ENCODE peak calls at places on chromosomes 1 and 21, in ten cellular contexts. One of them, this sample, is unnamed.
A peak's percentile ranks its signal among the peaks of the same experiment; 100 is the strongest.

GRCh38 chr1:246573481-246573880 is 7.2 kb downstream of the CNST start:
- DNase-seq in HEK293T: no peak
- DNase-seq in left ventricle myocardium inferior: no peak
- DNase-seq in AG04450: no peak
- DNase-seq in activated T-cell treated with anti-CD3 and anti-CD28 coated beads, Interleukin-2, amount 50 U/mL, for 72 hours: no peak
- DNase-seq in activated CD8-positive, alpha-beta memory T cell treated with anti-CD3 and anti-CD28 coated beads, Interleukin-2, amount 50 U/mL, for 4 hours: no peak
- DNase-seq in foreskin melanocyte: no peak
- DNase-seq in H9: no peak
- DNase-seq in mucosa of descending colon: no peak
- DNase-seq in fibroblast of lung: no peak
- DNase-seq in this sample: no peak

GRCh38 chr1:3834701-3835100 is 22.3 kb downstream of the CEP104 start:
- DNase-seq in HEK293T: no peak
- DNase-seq in left ventricle myocardium inferior: no peak
- DNase-seq in AG04450: no peak
- DNase-seq in activated T-cell treated with anti-CD3 and anti-CD28 coated beads, Interleukin-2, amount 50 U/mL, for 72 hours: no peak
- DNase-seq in activated CD8-positive, alpha-beta memory T cell treated with anti-CD3 and anti-CD28 coated beads, Interleukin-2, amount 50 U/mL, for 4 hours: no peak
- DNase-seq in foreskin melanocyte: no peak
- DNase-seq in H9: no peak
- DNase-seq in mucosa of descending colon: no peak
- DNase-seq in fibroblast of lung: no peak
- DNase-seq in this sample: no peak

GRCh38 chr1:38489844-38490270 is 369.7 kb downstream of the RRAGC start:
- DNase-seq in HEK293T: peak; percentile 85
- DNase-seq in left ventricle myocardium inferior: no peak
- DNase-seq in AG04450: no peak
- DNase-seq in activated T-cell treated with anti-CD3 and anti-CD28 coated beads, Interleukin-2, amount 50 U/mL, for 72 hours: peak; percentile 61
- DNase-seq in activated CD8-positive, alpha-beta memory T cell treated with anti-CD3 and anti-CD28 coated beads, Interleukin-2, amount 50 U/mL, for 4 hours: peak; percentile 50
- DNase-seq in foreskin melanocyte: peak; percentile 18
- DNase-seq in H9: peak; percentile 98
- DNase-seq in mucosa of descending colon: no peak
- DNase-seq in fibroblast of lung: no peak
- DNase-seq in this sample: peak; percentile 38

GRCh38 chr1:209835782-209836298 is 8.1 kb downstream of the UTP25 start:
- DNase-seq in HEK293T: no peak
- DNase-seq in left ventricle myocardium inferior: no peak
- DNase-seq in AG04450: no peak
- DNase-seq in activated T-cell treated with anti-CD3 and anti-CD28 coated beads, Interleukin-2, amount 50 U/mL, for 72 hours: peak; percentile 9
- DNase-seq in activated CD8-positive, alpha-beta memory T cell treated with anti-CD3 and anti-CD28 coated beads, Interleukin-2, amount 50 U/mL, for 4 hours: no peak
- DNase-seq in foreskin melanocyte: no peak
- DNase-seq in H9: no peak
- DNase-seq in mucosa of descending colon: no peak
- DNase-seq in fibroblast of lung: peak; percentile 68
- DNase-seq in this sample: no peak

GRCh38 chr1:42136466-42136865 is 16.7 kb upstream of the GUCA2B start:
- DNase-seq in HEK293T: no peak
- DNase-seq in left ventricle myocardium inferior: no peak
- DNase-seq in AG04450: no peak
- DNase-seq in activated T-cell treated with anti-CD3 and anti-CD28 coated beads, Interleukin-2, amount 50 U/mL, for 72 hours: no peak
- DNase-seq in activated CD8-positive, alpha-beta memory T cell treated with anti-CD3 and anti-CD28 coated beads, Interleukin-2, amount 50 U/mL, for 4 hours: no peak
- DNase-seq in foreskin melanocyte: no peak
- DNase-seq in H9: no peak
- DNase-seq in mucosa of descending colon: no peak
- DNase-seq in fibroblast of lung: no peak
- DNase-seq in this sample: no peak

GRCh38 chr1:16464917-16465625 is 24.5 kb downstream of the NECAP2 start:
- DNase-seq in HEK293T: no peak
- DNase-seq in left ventricle myocardium inferior: no peak
- DNase-seq in AG04450: no peak
- DNase-seq in activated T-cell treated with anti-CD3 and anti-CD28 coated beads, Interleukin-2, amount 50 U/mL, for 72 hours: no peak
- DNase-seq in activated CD8-positive, alpha-beta memory T cell treated with anti-CD3 and anti-CD28 coated beads, Interleukin-2, amount 50 U/mL, for 4 hours: no peak
- DNase-seq in foreskin melanocyte: no peak
- DNase-seq in H9: no peak
- DNase-seq in mucosa of descending colon: no peak
- DNase-seq in fibroblast of lung: no peak
- DNase-seq in this sample: no peak

GRCh38 chr1:193019442-193020026 is 39.6 kb downstream of the UCHL5 start:
- DNase-seq in HEK293T: no peak
- DNase-seq in left ventricle myocardium inferior: no peak
- DNase-seq in AG04450: peak; percentile 27
- DNase-seq in activated T-cell treated with anti-CD3 and anti-CD28 coated beads, Interleukin-2, amount 50 U/mL, for 72 hours: no peak
- DNase-seq in activated CD8-positive, alpha-beta memory T cell treated with anti-CD3 and anti-CD28 coated beads, Interleukin-2, amount 50 U/mL, for 4 hours: no peak
- DNase-seq in foreskin melanocyte: peak; percentile 19
- DNase-seq in H9: no peak
- DNase-seq in mucosa of descending colon: no peak
- DNase-seq in fibroblast of lung: peak; percentile 80
- DNase-seq in this sample: peak; percentile 63

GRCh38 chr1:72362538-72362937 is 80.2 kb upstream of the NEGR1 start:
- DNase-seq in HEK293T: no peak
- DNase-seq in left ventricle myocardium inferior: no peak
- DNase-seq in AG04450: no peak
- DNase-seq in activated T-cell treated with anti-CD3 and anti-CD28 coated beads, Interleukin-2, amount 50 U/mL, for 72 hours: no peak
- DNase-seq in activated CD8-positive, alpha-beta memory T cell treated with anti-CD3 and anti-CD28 coated beads, Interleukin-2, amount 50 U/mL, for 4 hours: no peak
- DNase-seq in foreskin melanocyte: no peak
- DNase-seq in H9: no peak
- DNase-seq in mucosa of descending colon: no peak
- DNase-seq in fibroblast of lung: no peak
- DNase-seq in this sample: no peak

GRCh38 chr1:238061967-238062613 is 171.4 kb upstream of the ZP4 start:
- DNase-seq in HEK293T: no peak
- DNase-seq in left ventricle myocardium inferior: no peak
- DNase-seq in AG04450: no peak
- DNase-seq in activated T-cell treated with anti-CD3 and anti-CD28 coated beads, Interleukin-2, amount 50 U/mL, for 72 hours: no peak
- DNase-seq in activated CD8-positive, alpha-beta memory T cell treated with anti-CD3 and anti-CD28 coated beads, Interleukin-2, amount 50 U/mL, for 4 hours: no peak
- DNase-seq in foreskin melanocyte: no peak
- DNase-seq in H9: no peak
- DNase-seq in mucosa of descending colon: no peak
- DNase-seq in fibroblast of lung: peak; percentile 32
- DNase-seq in this sample: no peak

GRCh38 chr1:103220503-103221095 is 112.3 kb upstream of the COL11A1 start:
- DNase-seq in HEK293T: no peak
- DNase-seq in left ventricle myocardium inferior: no peak
- DNase-seq in AG04450: peak; percentile 10
- DNase-seq in activated T-cell treated with anti-CD3 and anti-CD28 coated beads, Interleukin-2, amount 50 U/mL, for 72 hours: no peak
- DNase-seq in activated CD8-positive, alpha-beta memory T cell treated with anti-CD3 and anti-CD28 coated beads, Interleukin-2, amount 50 U/mL, for 4 hours: no peak
- DNase-seq in foreskin melanocyte: peak; percentile 69
- DNase-seq in H9: no peak
- DNase-seq in mucosa of descending colon: no peak
- DNase-seq in fibroblast of lung: peak; percentile 26
- DNase-seq in this sample: no peak

GRCh38 chr21:39126486-39126806 is 56.8 kb downstream of the PSMG1 start:
- DNase-seq in HEK293T: no peak
- DNase-seq in left ventricle myocardium inferior: no peak
- DNase-seq in AG04450: no peak
- DNase-seq in activated T-cell treated with anti-CD3 and anti-CD28 coated beads, Interleukin-2, amount 50 U/mL, for 72 hours: no peak
- DNase-seq in activated CD8-positive, alpha-beta memory T cell treated with anti-CD3 and anti-CD28 coated beads, Interleukin-2, amount 50 U/mL, for 4 hours: no peak
- DNase-seq in foreskin melanocyte: no peak
- DNase-seq in H9: no peak
- DNase-seq in mucosa of descending colon: no peak
- DNase-seq in fibroblast of lung: no peak
- DNase-seq in this sample: no peak

GRCh38 chr1:11918779-11919519 is 7.3 kb downstream of the KIAA2013 start:
- DNase-seq in HEK293T: no peak
- DNase-seq in left ventricle myocardium inferior: peak; percentile 72
- DNase-seq in AG04450: peak; percentile 57
- DNase-seq in activated T-cell treated with anti-CD3 and anti-CD28 coated beads, Interleukin-2, amount 50 U/mL, for 72 hours: no peak
- DNase-seq in activated CD8-positive, alpha-beta memory T cell treated with anti-CD3 and anti-CD28 coated beads, Interleukin-2, amount 50 U/mL, for 4 hours: no peak
- DNase-seq in foreskin melanocyte: no peak
- DNase-seq in H9: no peak
- DNase-seq in mucosa of descending colon: no peak
- DNase-seq in fibroblast of lung: peak; percentile 74
- DNase-seq in this sample: no peak

GRCh38 chr1:149844096-149844495 is 55.3 kb upstream of the BOLA1 start:
- DNase-seq in HEK293T: no peak
- DNase-seq in left ventricle myocardium inferior: no peak
- DNase-seq in AG04450: no peak
- DNase-seq in activated T-cell treated with anti-CD3 and anti-CD28 coated beads, Interleukin-2, amount 50 U/mL, for 72 hours: peak; percentile 29
- DNase-seq in activated CD8-positive, alpha-beta memory T cell treated with anti-CD3 and anti-CD28 coated beads, Interleukin-2, amount 50 U/mL, for 4 hours: no peak
- DNase-seq in foreskin melanocyte: no peak
- DNase-seq in H9: no peak
- DNase-seq in mucosa of descending colon: no peak
- DNase-seq in fibroblast of lung: peak; percentile 41
- DNase-seq in this sample: no peak

GRCh38 chr1:39759436-39759726 is 11.8 kb downstream of the OXCT2 start:
- DNase-seq in HEK293T: no peak
- DNase-seq in left ventricle myocardium inferior: no peak
- DNase-seq in AG04450: no peak
- DNase-seq in activated T-cell treated with anti-CD3 and anti-CD28 coated beads, Interleukin-2, amount 50 U/mL, for 72 hours: no peak
- DNase-seq in activated CD8-positive, alpha-beta memory T cell treated with anti-CD3 and anti-CD28 coated beads, Interleukin-2, amount 50 U/mL, for 4 hours: no peak
- DNase-seq in foreskin melanocyte: no peak
- DNase-seq in H9: no peak
- DNase-seq in mucosa of descending colon: no peak
- DNase-seq in fibroblast of lung: no peak
- DNase-seq in this sample: no peak

GRCh38 chr1:32681501-32681900 is 21.1 kb downstream of the SYNC start:
- DNase-seq in HEK293T: no peak
- DNase-seq in left ventricle myocardium inferior: no peak
- DNase-seq in AG04450: no peak
- DNase-seq in activated T-cell treated with anti-CD3 and anti-CD28 coated beads, Interleukin-2, amount 50 U/mL, for 72 hours: no peak
- DNase-seq in activated CD8-positive, alpha-beta memory T cell treated with anti-CD3 and anti-CD28 coated beads, Interleukin-2, amount 50 U/mL, for 4 hours: no peak
- DNase-seq in foreskin melanocyte: no peak
- DNase-seq in H9: no peak
- DNase-seq in mucosa of descending colon: no peak
- DNase-seq in fibroblast of lung: peak; percentile 47
- DNase-seq in this sample: no peak

GRCh38 chr1:115671176-115672062 is 29.6 kb downstream of the VANGL1 start:
- DNase-seq in HEK293T: no peak
- DNase-seq in left ventricle myocardium inferior: no peak
- DNase-seq in AG04450: no peak
- DNase-seq in activated T-cell treated with anti-CD3 and anti-CD28 coated beads, Interleukin-2, amount 50 U/mL, for 72 hours: no peak
- DNase-seq in activated CD8-positive, alpha-beta memory T cell treated with anti-CD3 and anti-CD28 coated beads, Interleukin-2, amount 50 U/mL, for 4 hours: no peak
- DNase-seq in foreskin melanocyte: no peak
- DNase-seq in H9: no peak
- DNase-seq in mucosa of descending colon: peak; percentile 73
- DNase-seq in fibroblast of lung: peak; percentile 37
- DNase-seq in this sample: peak; percentile 68

GRCh38 chr1:116226017-116226416 is 114.8 kb downstream of the MAB21L3 start:
- DNase-seq in HEK293T: no peak
- DNase-seq in left ventricle myocardium inferior: no peak
- DNase-seq in AG04450: no peak
- DNase-seq in activated T-cell treated with anti-CD3 and anti-CD28 coated beads, Interleukin-2, amount 50 U/mL, for 72 hours: no peak
- DNase-seq in activated CD8-positive, alpha-beta memory T cell treated with anti-CD3 and anti-CD28 coated beads, Interleukin-2, amount 50 U/mL, for 4 hours: no peak
- DNase-seq in foreskin melanocyte: no peak
- DNase-seq in H9: no peak
- DNase-seq in mucosa of descending colon: no peak
- DNase-seq in fibroblast of lung: no peak
- DNase-seq in this sample: no peak

GRCh38 chr1:116504308-116505156 is 66.3 kb downstream of the CD58 start:
- DNase-seq in HEK293T: no peak
- DNase-seq in left ventricle myocardium inferior: peak; percentile 67
- DNase-seq in AG04450: no peak
- DNase-seq in activated T-cell treated with anti-CD3 and anti-CD28 coated beads, Interleukin-2, amount 50 U/mL, for 72 hours: peak; percentile 87
- DNase-seq in activated CD8-positive, alpha-beta memory T cell treated with anti-CD3 and anti-CD28 coated beads, Interleukin-2, amount 50 U/mL, for 4 hours: peak; percentile 83
- DNase-seq in foreskin melanocyte: no peak
- DNase-seq in H9: no peak
- DNase-seq in mucosa of descending colon: peak; percentile 87
- DNase-seq in fibroblast of lung: peak; percentile 75
- DNase-seq in this sample: no peak

GRCh38 chr1:94773931-94774422 is 46.2 kb upstream of the SLC44A3 start:
- DNase-seq in HEK293T: no peak
- DNase-seq in left ventricle myocardium inferior: no peak
- DNase-seq in AG04450: no peak
- DNase-seq in activated T-cell treated with anti-CD3 and anti-CD28 coated beads, Interleukin-2, amount 50 U/mL, for 72 hours: no peak
- DNase-seq in activated CD8-positive, alpha-beta memory T cell treated with anti-CD3 and anti-CD28 coated beads, Interleukin-2, amount 50 U/mL, for 4 hours: no peak
- DNase-seq in foreskin melanocyte: no peak
- DNase-seq in H9: no peak
- DNase-seq in mucosa of descending colon: no peak
- DNase-seq in fibroblast of lung: peak; percentile 54
- DNase-seq in this sample: no peak

GRCh38 chr1:196774195-196774594 is 445 bp upstream of the CFHR3 start:
- DNase-seq in HEK293T: no peak
- DNase-seq in left ventricle myocardium inferior: no peak
- DNase-seq in AG04450: no peak
- DNase-seq in activated T-cell treated with anti-CD3 and anti-CD28 coated beads, Interleukin-2, amount 50 U/mL, for 72 hours: no peak
- DNase-seq in activated CD8-positive, alpha-beta memory T cell treated with anti-CD3 and anti-CD28 coated beads, Interleukin-2, amount 50 U/mL, for 4 hours: no peak
- DNase-seq in foreskin melanocyte: no peak
- DNase-seq in H9: no peak
- DNase-seq in mucosa of descending colon: no peak
- DNase-seq in fibroblast of lung: no peak
- DNase-seq in this sample: no peak

GRCh38 chr1:235601087-235601486 is 48.5 kb downstream of the GNG4 start:
- DNase-seq in HEK293T: peak; percentile 46
- DNase-seq in left ventricle myocardium inferior: no peak
- DNase-seq in AG04450: no peak
- DNase-seq in activated T-cell treated with anti-CD3 and anti-CD28 coated beads, Interleukin-2, amount 50 U/mL, for 72 hours: peak; percentile 15
- DNase-seq in activated CD8-positive, alpha-beta memory T cell treated with anti-CD3 and anti-CD28 coated beads, Interleukin-2, amount 50 U/mL, for 4 hours: no peak
- DNase-seq in foreskin melanocyte: no peak
- DNase-seq in H9: peak; percentile 57
- DNase-seq in mucosa of descending colon: no peak
- DNase-seq in fibroblast of lung: peak; percentile 8
- DNase-seq in this sample: no peak

This sample was measured in NCI-H510A treated with DMSO at 0.1 percent for 48 hours.